ENCODE peak calls at places on chromosomes 5 and 9, in six cellular contexts. One of them, this sample, is unnamed.

GRCh38 chr9:133665096-133665495 is 28.9 kb downstream of the DBH start:
- DNase-seq in omental fat pad: no peak
- DNase-seq in stimulated activated CD4-positive, alpha-beta T cell treated with anti-CD3 and anti-CD28 coated beads, Interleukin-1b, Interleukin-23, amount 100 ng/mL, for 1 hour: no peak
- DNase-seq in NCI-H2171 treated with DMSO at 0.1 percent for 48 hours: no peak
- DNase-seq in upper lobe of right lung: no peak
- DNase-seq in GM23248: no peak
- DNase-seq in this sample: no peak

GRCh38 chr5:154446183-154447073 is 631 bp downstream of the SAP30L start:
- DNase-seq in omental fat pad: peak; percentile 59
- DNase-seq in stimulated activated CD4-positive, alpha-beta T cell treated with anti-CD3 and anti-CD28 coated beads, Interleukin-1b, Interleukin-23, amount 100 ng/mL, for 1 hour: no peak
- DNase-seq in NCI-H2171 treated with DMSO at 0.1 percent for 48 hours: no peak
- DNase-seq in upper lobe of right lung: peak; percentile 78
- DNase-seq in GM23248: peak; percentile 87
- DNase-seq in this sample: peak; percentile 94

GRCh38 chr5:76082790-76083554 is at the start of gene SV2C:
- DNase-seq in omental fat pad: no peak
- DNase-seq in stimulated activated CD4-positive, alpha-beta T cell treated with anti-CD3 and anti-CD28 coated beads, Interleukin-1b, Interleukin-23, amount 100 ng/mL, for 1 hour: no peak
- DNase-seq in NCI-H2171 treated with DMSO at 0.1 percent for 48 hours: peak; percentile 43
- DNase-seq in upper lobe of right lung: peak; percentile 66
- DNase-seq in GM23248: peak; percentile 44
- DNase-seq in this sample: peak; percentile 87

GRCh38 chr5:472076-472655 is 29.2 kb downstream of the EXOC3 start:
- DNase-seq in omental fat pad: no peak
- DNase-seq in stimulated activated CD4-positive, alpha-beta T cell treated with anti-CD3 and anti-CD28 coated beads, Interleukin-1b, Interleukin-23, amount 100 ng/mL, for 1 hour: no peak
- DNase-seq in NCI-H2171 treated with DMSO at 0.1 percent for 48 hours: no peak
- DNase-seq in upper lobe of right lung: peak; percentile 72
- DNase-seq in GM23248: peak; percentile 71
- DNase-seq in this sample: peak; percentile 91

GRCh38 chr9:12856608-12857007 is 81.8 kb downstream of the LURAP1L start:
- DNase-seq in omental fat pad: no peak
- DNase-seq in stimulated activated CD4-positive, alpha-beta T cell treated with anti-CD3 and anti-CD28 coated beads, Interleukin-1b, Interleukin-23, amount 100 ng/mL, for 1 hour: no peak
- DNase-seq in NCI-H2171 treated with DMSO at 0.1 percent for 48 hours: no peak
- DNase-seq in upper lobe of right lung: no peak
- DNase-seq in GM23248: no peak
- DNase-seq in this sample: no peak

GRCh38 chr9:97985058-97985861 is 2.1 kb downstream of the ANP32B start:
- DNase-seq in omental fat pad: no peak
- DNase-seq in stimulated activated CD4-positive, alpha-beta T cell treated with anti-CD3 and anti-CD28 coated beads, Interleukin-1b, Interleukin-23, amount 100 ng/mL, for 1 hour: no peak
- DNase-seq in NCI-H2171 treated with DMSO at 0.1 percent for 48 hours: peak; percentile 15
- DNase-seq in upper lobe of right lung: no peak
- DNase-seq in GM23248: peak; percentile 64
- DNase-seq in this sample: no peak

GRCh38 chr5:55324815-55325418 is 17.1 kb downstream of the MTREX start:
- DNase-seq in omental fat pad: no peak
- DNase-seq in stimulated activated CD4-positive, alpha-beta T cell treated with anti-CD3 and anti-CD28 coated beads, Interleukin-1b, Interleukin-23, amount 100 ng/mL, for 1 hour: no peak
- DNase-seq in NCI-H2171 treated with DMSO at 0.1 percent for 48 hours: peak; percentile 66
- DNase-seq in upper lobe of right lung: no peak
- DNase-seq in GM23248: peak; percentile 69
- DNase-seq in this sample: no peak

GRCh38 chr5:17412760-17413671 is 85.0 kb upstream of the TAF11L2 start:
- DNase-seq in omental fat pad: no peak
- DNase-seq in stimulated activated CD4-positive, alpha-beta T cell treated with anti-CD3 and anti-CD28 coated beads, Interleukin-1b, Interleukin-23, amount 100 ng/mL, for 1 hour: no peak
- DNase-seq in NCI-H2171 treated with DMSO at 0.1 percent for 48 hours: no peak
- DNase-seq in upper lobe of right lung: no peak
- DNase-seq in GM23248: no peak
- DNase-seq in this sample: no peak

GRCh38 chr5:122846051-122846567 is 696 bp downstream of the SNX24 start:
- DNase-seq in omental fat pad: no peak
- DNase-seq in stimulated activated CD4-positive, alpha-beta T cell treated with anti-CD3 and anti-CD28 coated beads, Interleukin-1b, Interleukin-23, amount 100 ng/mL, for 1 hour: no peak
- DNase-seq in NCI-H2171 treated with DMSO at 0.1 percent for 48 hours: no peak
- DNase-seq in upper lobe of right lung: no peak
- DNase-seq in GM23248: peak; percentile 83
- DNase-seq in this sample: no peak

GRCh38 chr5:148794275-148794674 is 32.1 kb upstream of the ADRB2 start:
- DNase-seq in omental fat pad: no peak
- DNase-seq in stimulated activated CD4-positive, alpha-beta T cell treated with anti-CD3 and anti-CD28 coated beads, Interleukin-1b, Interleukin-23, amount 100 ng/mL, for 1 hour: no peak
- DNase-seq in NCI-H2171 treated with DMSO at 0.1 percent for 48 hours: no peak
- DNase-seq in upper lobe of right lung: no peak
- DNase-seq in GM23248: no peak
- DNase-seq in this sample: no peak

GRCh38 chr9:133116346-133117231 is 4.5 kb downstream of the RALGDS start:
- DNase-seq in omental fat pad: no peak
- DNase-seq in stimulated activated CD4-positive, alpha-beta T cell treated with anti-CD3 and anti-CD28 coated beads, Interleukin-1b, Interleukin-23, amount 100 ng/mL, for 1 hour: no peak
- DNase-seq in NCI-H2171 treated with DMSO at 0.1 percent for 48 hours: no peak
- DNase-seq in upper lobe of right lung: peak; percentile 64
- DNase-seq in GM23248: no peak
- DNase-seq in this sample: peak; percentile 84

This sample was measured in chondrocyte.